ENCODE peak calls at places on chromosomes 1 and 21, in four cellular contexts. R is anterior cingulate cortex, X is GM13977, F is DMS153. Q is an unnamed sample.

GRCh38 chr21:36994501-36995189 is 11.9 kb upstream of the RIPPLY3 start:
- DNase-seq in R (no peak), X (no peak), F (no peak), Q (no peak)

GRCh38 chr21:35268817-35269216 is 219.7 kb upstream of the RUNX1 start:
- DNase-seq in R (no peak), X (no peak), F (no peak), Q (no peak)

GRCh38 chr1:204089044-204089751 is 16.3 kb downstream of the SOX13 start:
- DNase-seq in R (no peak), X (no peak), F (no peak), Q (no peak)

GRCh38 chr1:228445867-228446584 is 29.4 kb upstream of the TRIM17 start:
- DNase-seq in R (no peak), X (peak; percentile 82), F (no peak), Q (no peak)

GRCh38 chr1:235206533-235207201 is 45.6 kb upstream of the RBM34 start:
- DNase-seq in R (no peak), X (peak; percentile 16), F (no peak), Q (no peak)

GRCh38 chr21:34274001-34274400 is 89.8 kb upstream of the KCNE2 start:
- DNase-seq in R (no peak), X (no peak), F (no peak), Q (no peak)

GRCh38 chr21:40732998-40733397 is 114.0 kb downstream of the DSCAM start:
- DNase-seq in R (no peak), X (no peak), F (peak; percentile 35), Q (peak; percentile 87)

GRCh38 chr1:110466646-110467280 is 15.8 kb downstream of the PROK1 start:
- DNase-seq in R (no peak), X (no peak), F (no peak), Q (no peak)

GRCh38 chr1:246012271-246012854 is 494.7 kb downstream of the SMYD3 start:
- DNase-seq in R (no peak), X (peak; percentile 56), F (peak; percentile 66), Q (peak; percentile 40)

GRCh38 chr1:23916209-23917131 is 3.3 kb upstream of the CNR2 start:
- DNase-seq in R (no peak), X (peak; percentile 82), F (peak; percentile 57), Q (peak; percentile 5)

GRCh38 chr1:64133036-64133435 is 70.4 kb upstream of the UBE2U start:
- DNase-seq in R (no peak), X (no peak), F (no peak), Q (no peak)

GRCh38 chr1:193111641-193112090 is 6.5 kb upstream of the GLRX2 start:
- DNase-seq in R (no peak), X (no peak), F (no peak), Q (no peak)

GRCh38 chr1:200015811-200016210 is 11.7 kb upstream of the NR5A2 start:
- DNase-seq in R (no peak), X (no peak), F (no peak), Q (no peak)

GRCh38 chr1:31658721-31659120 is 14.0 kb upstream of the PEF1 start:
- DNase-seq in R (no peak), X (no peak), F (no peak), Q (no peak)

GRCh38 chr1:58412071-58412580 is 134.4 kb downstream of the OMA1 start:
- DNase-seq in R (no peak), X (no peak), F (no peak), Q (no peak)

GRCh38 chr21:21151231-21151630 is 153.0 kb downstream of the NCAM2 start:
- DNase-seq in R (no peak), X (no peak), F (no peak), Q (no peak)

GRCh38 chr1:78101514-78101913 is 55.7 kb downstream of the GIPC2 start:
- DNase-seq in R (no peak), X (no peak), F (no peak), Q (peak; percentile 17)